ENCODE peak calls at places on chromosomes 12 and 14, in four cellular contexts. One of them, this sample, is unnamed.
A peak's percentile ranks its signal among the peaks of the same experiment; 100 is the strongest.

GRCh38 chr12:116087962-116088361 is 189.5 kb downstream of the MED13L start:
- DNase-seq in GM13976: no peak
- DNase-seq in fibroblast of lung: no peak
- DNase-seq in neural crest cell: no peak
- DNase-seq in this sample: peak; percentile 9

GRCh38 chr12:122423258-122424165 is 1.0 kb upstream of the CLIP1 start:
- DNase-seq in GM13976: no peak
- DNase-seq in fibroblast of lung: peak; percentile 44
- DNase-seq in neural crest cell: peak; percentile 69
- DNase-seq in this sample: peak; percentile 45

GRCh38 chr14:100321473-100322137 is 1.5 kb upstream of the SLC25A47 start:
- DNase-seq in GM13976: no peak
- DNase-seq in fibroblast of lung: no peak
- DNase-seq in neural crest cell: no peak
- DNase-seq in this sample: no peak

GRCh38 chr14:105742531-105742848 is 216.1 kb downstream of the TMEM121 start:
- DNase-seq in GM13976: no peak
- DNase-seq in fibroblast of lung: no peak
- DNase-seq in neural crest cell: no peak
- DNase-seq in this sample: no peak

GRCh38 chr12:44972746-44973421 is 78.0 kb downstream of the DBX2 start:
- DNase-seq in GM13976: peak; percentile 32
- DNase-seq in fibroblast of lung: no peak
- DNase-seq in neural crest cell: peak; percentile 9
- DNase-seq in this sample: peak; percentile 19

GRCh38 chr12:6178981-6179761 is 21.0 kb upstream of the CD9 start:
- DNase-seq in GM13976: no peak
- DNase-seq in fibroblast of lung: no peak
- DNase-seq in neural crest cell: peak; percentile 37
- DNase-seq in this sample: no peak

GRCh38 chr12:113894717-113895116 is 71.4 kb downstream of the RBM19 start:
- DNase-seq in GM13976: no peak
- DNase-seq in fibroblast of lung: no peak
- DNase-seq in neural crest cell: no peak
- DNase-seq in this sample: no peak

GRCh38 chr14:89241265-89241664 is 175.8 kb downstream of the FOXN3 start:
- DNase-seq in GM13976: no peak
- DNase-seq in fibroblast of lung: no peak
- DNase-seq in neural crest cell: no peak
- DNase-seq in this sample: no peak

GRCh38 chr14:21092147-21093011 is 6.1 kb downstream of the ZNF219 start:
- DNase-seq in GM13976: peak; percentile 94
- DNase-seq in fibroblast of lung: peak; percentile 70
- DNase-seq in neural crest cell: peak; percentile 94
- DNase-seq in this sample: peak; percentile 98

GRCh38 chr12:28313631-28314030 is 123.4 kb downstream of the CCDC91 start:
- DNase-seq in GM13976: no peak
- DNase-seq in fibroblast of lung: peak; percentile 44
- DNase-seq in neural crest cell: no peak
- DNase-seq in this sample: no peak

GRCh38 chr12:54136844-54137580 is 51.8 kb downstream of the SMUG1 start:
- DNase-seq in GM13976: no peak
- DNase-seq in fibroblast of lung: no peak
- DNase-seq in neural crest cell: no peak
- DNase-seq in this sample: no peak
- TF ChIP-seq CTCF in GM13976: no peak
- TF ChIP-seq CTCF in fibroblast of lung: no peak
- TF ChIP-seq CTCF in neural crest cell: peak; percentile 22
- TF ChIP-seq CTCF in this sample: no peak

GRCh38 chr12:96720363-96720705 is 186.7 kb upstream of the NEDD1 start:
- DNase-seq in GM13976: peak; percentile 36
- DNase-seq in fibroblast of lung: no peak
- DNase-seq in neural crest cell: no peak
- DNase-seq in this sample: peak; percentile 34
- TF ChIP-seq CTCF in GM13976: no peak
- TF ChIP-seq CTCF in fibroblast of lung: no peak
- TF ChIP-seq CTCF in neural crest cell: peak; percentile 19
- TF ChIP-seq CTCF in this sample: no peak

DNA sequence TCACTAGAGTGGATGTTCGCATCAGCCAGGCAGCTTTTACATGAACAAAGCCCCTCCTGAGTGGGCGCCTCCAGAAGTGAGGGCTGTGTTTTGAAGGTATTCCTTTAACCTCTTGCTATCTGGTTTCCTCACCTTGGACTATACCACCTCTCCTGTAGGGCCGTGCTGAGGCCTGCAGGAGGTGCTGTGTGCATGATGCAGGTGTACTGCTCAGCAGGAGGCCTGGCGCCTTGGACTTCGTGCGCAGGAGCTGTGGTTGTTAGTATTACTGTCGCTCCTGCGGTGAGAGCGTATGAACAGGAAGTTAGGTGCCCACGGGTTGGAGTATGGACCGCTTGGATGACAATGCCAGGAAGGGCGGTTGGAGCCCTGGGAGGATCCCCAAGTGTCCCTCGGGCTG is 130.7 kb downstream of the TSPAN9 start:
- DNase-seq in GM13976: no peak
- DNase-seq in fibroblast of lung: no peak
- DNase-seq in neural crest cell: no peak
- DNase-seq in this sample: no peak
- TF ChIP-seq CTCF in GM13976: no peak
- TF ChIP-seq CTCF in fibroblast of lung: peak; percentile 13
- TF ChIP-seq CTCF in neural crest cell: peak; percentile 43
- TF ChIP-seq CTCF in this sample: peak; percentile 51

DNA sequence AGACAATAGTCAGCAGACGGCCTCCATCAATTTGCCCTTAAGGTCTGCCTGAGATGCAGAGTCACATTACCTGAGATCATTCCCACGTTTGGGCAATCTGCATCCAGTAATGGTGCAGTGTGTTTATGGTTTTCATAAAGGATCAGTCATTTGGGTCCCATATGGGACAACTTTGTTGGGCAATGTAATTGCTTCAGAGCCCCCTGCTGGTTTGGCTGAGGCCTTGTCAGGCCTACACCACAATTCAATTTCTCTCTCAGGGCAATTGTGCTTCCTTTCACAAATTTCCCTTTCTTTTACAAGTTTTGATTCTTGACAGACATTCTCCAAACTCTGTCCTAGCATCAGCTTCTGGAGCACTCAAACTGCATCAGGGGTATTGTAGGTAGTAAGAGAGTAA is 191.2 kb upstream of the SSTR1 start:
- DNase-seq in GM13976: no peak
- DNase-seq in fibroblast of lung: no peak
- DNase-seq in neural crest cell: no peak
- DNase-seq in this sample: no peak
- TF ChIP-seq CTCF in GM13976: no peak
- TF ChIP-seq CTCF in fibroblast of lung: peak; percentile 45
- TF ChIP-seq CTCF in neural crest cell: peak; percentile 39
- TF ChIP-seq CTCF in this sample: no peak

DNA sequence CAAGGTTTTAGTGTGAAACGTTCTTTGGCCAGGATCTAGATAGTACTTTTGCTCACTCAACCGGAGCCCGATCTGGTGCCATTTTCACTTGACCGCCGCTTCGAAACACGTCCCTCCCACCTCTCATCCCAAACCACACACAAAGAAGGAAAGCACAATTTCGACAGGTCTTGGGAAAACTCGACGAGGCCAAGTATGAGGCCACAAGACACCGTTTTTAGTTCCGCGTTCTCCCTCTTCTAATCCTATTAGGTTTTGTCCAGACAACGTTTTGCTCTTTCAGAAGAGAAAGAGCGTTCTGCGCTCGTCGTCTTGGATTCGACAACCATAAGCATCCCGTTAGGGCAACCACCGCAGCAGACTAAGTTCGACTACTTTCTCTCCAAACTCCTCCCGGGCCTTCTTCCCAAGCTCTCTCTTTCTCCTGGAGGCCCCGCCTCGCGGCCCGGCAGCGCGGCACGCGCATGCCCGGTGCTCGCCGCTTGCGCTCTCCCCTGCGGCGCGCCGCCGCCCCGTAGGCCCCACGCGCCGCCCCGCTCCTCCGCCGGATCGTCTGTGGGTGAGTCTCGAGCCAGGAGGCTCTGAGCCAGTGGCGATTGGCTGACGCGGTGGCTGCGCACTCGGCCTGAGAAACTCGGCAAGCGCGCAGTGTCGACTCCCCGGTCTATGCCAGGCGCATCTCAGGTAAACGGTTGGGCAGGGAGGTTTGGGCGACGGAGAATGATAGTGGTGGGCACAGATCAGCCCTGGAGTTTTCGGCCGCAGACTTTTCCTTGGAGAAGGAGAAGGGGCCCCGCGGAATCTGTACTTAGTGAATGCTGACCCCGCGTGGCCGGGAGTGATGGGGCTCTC is at the start of gene MIPOL1:
- DNase-seq in GM13976: no peak
- DNase-seq in fibroblast of lung: peak; percentile 92
- DNase-seq in neural crest cell: peak; percentile 69
- DNase-seq in this sample: no peak
- TF ChIP-seq CTCF in GM13976: no peak
- TF ChIP-seq CTCF in fibroblast of lung: peak; percentile 44
- TF ChIP-seq CTCF in neural crest cell: peak; percentile 37
- TF ChIP-seq CTCF in this sample: no peak

DNA sequence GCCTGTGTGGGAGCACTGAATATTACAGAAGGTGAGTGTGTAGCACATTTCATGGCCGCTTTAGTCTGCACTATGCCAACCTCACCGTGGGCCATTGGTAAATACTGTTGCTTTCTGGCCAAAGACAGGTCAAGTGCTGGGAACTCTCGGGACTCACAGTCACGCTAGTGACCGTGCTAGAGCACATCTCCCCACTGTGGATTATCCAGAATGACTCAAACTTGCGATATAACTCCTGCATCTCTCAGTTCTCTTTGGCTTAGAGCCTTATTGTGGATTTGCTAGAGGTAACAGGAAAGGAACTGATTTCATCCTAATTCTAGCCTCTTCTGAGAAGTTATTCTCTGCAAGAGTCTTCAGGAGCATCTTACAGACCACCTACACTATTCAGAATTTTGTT is 86.5 kb downstream of the DAD1 start:
- DNase-seq in GM13976: no peak
- DNase-seq in fibroblast of lung: no peak
- DNase-seq in neural crest cell: no peak
- DNase-seq in this sample: no peak
- TF ChIP-seq CTCF in GM13976: no peak
- TF ChIP-seq CTCF in fibroblast of lung: no peak
- TF ChIP-seq CTCF in neural crest cell: no peak
- TF ChIP-seq CTCF in this sample: no peak

GRCh38 chr12:77540097-77540496 is 290.6 kb upstream of the NAV3 start:
- DNase-seq in GM13976: no peak
- DNase-seq in fibroblast of lung: no peak
- DNase-seq in neural crest cell: no peak
- DNase-seq in this sample: no peak
- TF ChIP-seq CTCF in GM13976: no peak
- TF ChIP-seq CTCF in fibroblast of lung: peak; percentile 5
- TF ChIP-seq CTCF in neural crest cell: no peak
- TF ChIP-seq CTCF in this sample: no peak

DNA sequence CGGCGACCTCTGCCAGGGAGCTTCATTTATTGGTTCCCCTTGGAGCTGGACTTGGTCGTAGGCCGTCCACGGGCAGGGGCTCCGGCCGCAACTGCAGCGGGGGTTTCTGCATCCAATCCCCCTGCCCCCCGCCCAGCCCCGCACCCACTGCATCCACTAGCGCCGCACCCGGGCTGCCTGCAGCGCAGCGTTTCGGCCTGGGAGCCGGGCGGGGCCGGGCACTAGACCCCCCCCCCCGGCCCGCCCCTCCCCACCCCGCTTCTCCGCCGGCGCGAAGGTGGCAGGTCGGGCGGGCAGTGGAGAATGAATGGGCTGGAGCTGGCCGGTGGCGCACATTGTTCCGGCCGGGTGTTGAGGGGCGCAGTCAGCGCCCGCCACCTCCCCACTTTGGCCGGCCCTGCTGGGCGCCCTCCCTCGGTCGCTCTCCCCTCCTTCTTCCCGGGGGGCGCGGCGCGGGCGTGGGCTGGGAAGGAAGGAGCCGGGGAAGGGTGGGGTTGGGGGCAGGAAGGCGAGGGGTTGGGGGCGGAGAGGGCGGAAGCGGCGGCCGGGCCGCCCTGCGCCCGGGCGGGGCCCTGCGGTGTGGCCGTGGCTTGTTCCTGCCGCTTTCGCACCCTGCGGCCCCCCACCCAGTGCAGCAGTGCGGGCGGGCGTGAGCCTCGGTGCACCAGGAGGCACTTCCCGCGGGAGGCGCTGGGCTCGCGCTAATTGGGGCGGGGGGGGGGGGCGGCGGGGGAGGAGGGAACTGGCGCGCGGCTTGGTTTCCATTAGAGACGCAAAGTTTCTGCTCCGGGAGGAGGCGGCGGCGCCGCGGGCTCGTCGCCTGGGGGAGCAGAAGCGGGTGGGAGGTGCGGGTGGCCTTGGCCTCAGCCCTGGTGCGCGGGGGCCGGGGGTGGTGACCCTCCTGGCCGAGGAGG is 829 bp downstream of the CALM1 start:
- DNase-seq in GM13976: peak; percentile 77
- DNase-seq in fibroblast of lung: peak; percentile 37
- DNase-seq in neural crest cell: peak; percentile 40
- DNase-seq in this sample: peak; percentile 87
- TF ChIP-seq CTCF in GM13976: no peak
- TF ChIP-seq CTCF in fibroblast of lung: no peak
- TF ChIP-seq CTCF in neural crest cell: no peak
- TF ChIP-seq CTCF in this sample: no peak

GRCh38 chr12:26642361-26642760 is 190.6 kb downstream of the ITPR2 start:
- DNase-seq in GM13976: no peak
- DNase-seq in fibroblast of lung: peak; percentile 54
- DNase-seq in neural crest cell: no peak
- DNase-seq in this sample: no peak

GRCh38 chr12:26631846-26632245 is 201.1 kb downstream of the ITPR2 start:
- DNase-seq in GM13976: no peak
- DNase-seq in fibroblast of lung: no peak
- DNase-seq in neural crest cell: no peak
- DNase-seq in this sample: no peak

GRCh38 chr12:26632746-26633145 is 200.2 kb downstream of the ITPR2 start:
- DNase-seq in GM13976: no peak
- DNase-seq in fibroblast of lung: no peak
- DNase-seq in neural crest cell: no peak
- DNase-seq in this sample: no peak

GRCh38 chr12:26633591-26634210 is 199.3 kb downstream of the ITPR2 start:
- DNase-seq in GM13976: no peak
- DNase-seq in fibroblast of lung: peak; percentile 61
- DNase-seq in neural crest cell: no peak
- DNase-seq in this sample: no peak

GRCh38 chr12:26636710-26637328 is 196.2 kb downstream of the ITPR2 start:
- DNase-seq in GM13976: no peak
- DNase-seq in fibroblast of lung: peak; percentile 53
- DNase-seq in neural crest cell: no peak
- DNase-seq in this sample: no peak
- TF ChIP-seq CTCF in GM13976: no peak
- TF ChIP-seq CTCF in fibroblast of lung: no peak
- TF ChIP-seq CTCF in neural crest cell: no peak
- TF ChIP-seq CTCF in this sample: no peak